ENCODE peak calls at places on chromosomes 16 and 17, in six cellular contexts. Q is ovary, N is cardiac muscle cell, A is sigmoid colon, E is neural progenitor cell, M is psoas muscle. C is an unnamed sample. For H3K4me1, the result is how much of the 10 kb centered on the place peaks cover.

GRCh38 chr17:73958453-73958852 is 245.0 kb upstream of the RPL38 start:
- DNase-seq in N (no peak), M (no peak), A (no peak), E (no peak), Q (no peak), C (no peak)

GRCh38 chr17:82065638-82066303 is at the start of gene DUS1L:
- DNase-seq in E (peak), A (peak), M (peak), N (peak), Q (peak), C (peak)

GRCh38 chr17:17751489-17751995 is 70.3 kb downstream of the RAI1 start:
- DNase-seq in N (no peak), A (no peak), E (no peak), Q (no peak), M (no peak), C (no peak)

GRCh38 chr17:40956401-40957254 is 10.1 kb downstream of the KRT39 start:
- DNase-seq in M (no peak), A (no peak), N (peak), Q (no peak), E (no peak), C (no peak)

GRCh38 chr17:34892864-34893263 is 68.4 kb downstream of the CCT6B start:
- DNase-seq in N (peak), E (peak), Q (no peak), A (no peak), M (no peak), C (no peak)

GRCh38 chr17:28105501-28105900 is 63.0 kb downstream of the NLK start:
- DNase-seq in A (no peak), E (no peak), N (no peak), Q (no peak), M (no peak), C (no peak)

GRCh38 chr16:66984902-66985311 is 3.5 kb upstream of the CES4A start:
- DNase-seq in N (no peak), M (no peak), Q (no peak), E (no peak), A (no peak), C (no peak)

GRCh38 chr17:78650093-78650715 is 73.0 kb upstream of the DNAH17 start:
- DNase-seq in A (peak), M (no peak), E (no peak), N (no peak), Q (no peak), C (no peak)

GRCh38 chr16:29738514-29738913 is 7.3 kb downstream of the C16orf54 start:
- DNase-seq in A (no peak), N (no peak), M (no peak), Q (no peak), E (no peak), C (no peak)

GRCh38 chr17:74211929-74212261 is 1.5 kb upstream of the TTYH2 start:
- DNase-seq in E (no peak), N (no peak), Q (no peak), M (no peak), A (no peak), C (no peak)

GRCh38 chr16:84360748-84361147 is 7.6 kb upstream of the ATP2C2 start:
- DNase-seq in E (no peak), M (no peak), N (no peak), Q (no peak), A (no peak), C (no peak)

GRCh38 chr17:76270770-76271668 is 5.9 kb downstream of the UBALD2 start:
- DNase-seq in E (no peak), M (no peak), A (no peak), N (no peak), Q (no peak), C (no peak)

GRCh38 chr16:67628216-67628615 is 16.7 kb upstream of the CARMIL2 start:
- DNase-seq in E (no peak), A (no peak), Q (no peak), M (no peak), N (no peak), C (no peak)

GRCh38 chr16:84332975-84333684 is 35.2 kb upstream of the ATP2C2 start:
- DNase-seq in M (no peak), A (peak), N (no peak), Q (no peak), E (no peak), C (no peak)

GRCh38 chr16:55146939-55147338 is 177.1 kb upstream of the IRX6 start:
- DNase-seq in Q (no peak), M (no peak), N (no peak), E (peak), A (no peak), C (no peak)

GRCh38 chr17:79617304-79617703 is 6.5 kb upstream of the RBFOX3 start:
- DNase-seq in E (no peak), Q (no peak), M (no peak), A (peak), N (no peak), C (peak)

GRCh38 chr17:4576729-4577322 is 7.5 kb upstream of the SMTNL2 start:
- DNase-seq in A (no peak), N (peak), E (peak), M (no peak), Q (no peak), C (no peak)

GRCh38 chr17:7858487-7858832 is 657 bp downstream of the CYB5D1 start:
- DNase-seq in E (peak), Q (peak), A (peak), N (peak), M (peak), C (peak)
- TF ChIP-seq CTCF in E (peak), Q (peak), A (peak), N (peak), M (peak), C (peak)

GRCh38 chr17:19383681-19384470 is 3.1 kb downstream of the MFAP4 start:
- DNase-seq in Q (peak), A (peak), N (peak), M (no peak), E (no peak), C (peak)
- H3K4me1 ChIP-seq in Q (under half), A (half or more), N (under half), M (under half), E (under half), C (half or more)

GRCh38 chr16:11211061-11211976 is 44.7 kb downstream of the SOCS1 start:
- DNase-seq in Q (no peak), E (no peak), A (no peak), M (no peak), N (no peak), C (no peak)
- TF ChIP-seq CTCF in Q (no peak), E (no peak), A (no peak), M (no peak), N (peak), C (no peak)

GRCh38 chr16:86914850-86915717 is 336.7 kb downstream of the FOXL1 start:
- DNase-seq in E (no peak), A (no peak), M (no peak), Q (no peak), N (no peak), C (no peak)
- H3K4me1 ChIP-seq in E (under half), A (under half), M (under half), Q (under half), N (under half), C (under half)

DNA sequence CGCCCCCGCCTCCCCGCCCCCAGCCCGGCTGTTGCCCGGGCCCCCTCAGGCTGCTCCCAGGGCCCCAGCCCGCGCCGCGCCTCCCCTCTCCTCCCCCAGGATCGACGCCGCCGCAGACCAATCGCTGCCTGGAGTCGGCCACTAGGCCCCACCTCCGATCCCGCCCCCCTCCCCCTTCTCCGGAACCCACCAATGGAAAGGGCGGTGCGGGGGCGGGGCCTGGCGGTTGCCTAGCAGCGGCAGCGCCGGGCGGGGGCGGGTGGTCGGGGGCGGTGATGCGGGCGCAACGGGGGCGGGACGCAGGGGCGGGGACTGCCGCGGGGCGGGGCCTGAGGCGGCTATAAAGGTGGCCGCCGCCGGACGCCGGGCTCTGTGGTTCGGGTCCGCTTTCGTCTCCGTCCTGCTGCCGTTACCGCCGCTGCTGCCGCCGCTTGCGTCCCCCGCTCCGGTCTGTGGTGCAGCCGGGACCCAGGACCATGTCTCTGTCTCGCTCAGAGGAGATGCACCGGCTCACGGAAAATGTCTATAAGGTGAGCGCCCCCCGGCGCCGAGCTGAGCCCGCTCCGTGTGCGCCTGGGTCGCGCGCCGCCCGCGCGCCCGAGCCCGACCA is at the start of gene BAIAP2:
- DNase-seq in N (peak), E (peak), Q (peak), A (peak), M (peak), C (peak)
- TF ChIP-seq CTCF in N (peak), E (peak), Q (peak), A (no peak), M (no peak), C (no peak)

GRCh38 chr17:64496786-64497564 is at the start of gene POLG2:
- DNase-seq in Q (peak), N (peak), M (peak), A (peak), E (peak), C (peak)

GRCh38 chr17:64500487-64500859 is 3.6 kb upstream of the POLG2 start:
- DNase-seq in N (no peak), M (no peak), E (no peak), Q (no peak), A (no peak), C (no peak)

GRCh38 chr17:64497565-64498035 is 746 bp upstream of the POLG2 start:
- DNase-seq in N (no peak), Q (no peak), E (no peak), A (no peak), M (no peak), C (no peak)

GRCh38 chr17:64499805-64500486 is 3.1 kb upstream of the POLG2 start:
- DNase-seq in N (no peak), A (no peak), M (no peak), Q (no peak), E (no peak), C (no peak)

GRCh38 chr17:64498308-64499203 is 1.7 kb upstream of the POLG2 start:
- DNase-seq in M (no peak), E (peak), Q (no peak), A (no peak), N (no peak), C (no peak)
- H3K4me1 ChIP-seq in M (under half), E (under half), Q (under half), A (half or more), N (under half), C (half or more)